ENCODE peak calls at places on chromosomes 6 and 20, in seven cellular contexts. S, M, W, D, B, F and R are unnamed samples.

GRCh38 chr6:133369755-133370154 is 128.6 kb downstream of the EYA4 start:
- DNase-seq in S (no peak), M (no peak), W (no peak), D (no peak), B (no peak), F (no peak), R (no peak)

GRCh38 chr20:31841928-31842327 is 3.5 kb downstream of the FOXS1 start:
- DNase-seq in S (no peak), M (peak), W (no peak), D (no peak), B (peak), F (no peak), R (no peak)

GRCh38 chr6:122154912-122155516 is 244.4 kb upstream of the HSF2 start:
- DNase-seq in S (no peak), M (no peak), W (no peak), D (peak), B (no peak), F (no peak), R (no peak)

GRCh38 chr20:58752565-58752964 is 60.0 kb downstream of the NPEPL1 start:
- DNase-seq in S (no peak), M (no peak), W (no peak), D (no peak), B (no peak), F (no peak), R (no peak)

GRCh38 chr20:55166063-55166462 is 690.7 kb downstream of the DOK5 start:
- DNase-seq in S (no peak), M (no peak), W (no peak), D (no peak), B (no peak), F (no peak), R (no peak)

GRCh38 chr6:106924699-106925523 is 49.6 kb downstream of the CD24 start:
- DNase-seq in S (no peak), M (no peak), W (no peak), D (no peak), B (no peak), F (no peak), R (no peak)

GRCh38 chr20:9119776-9120175 is 50.9 kb downstream of the PLCB4 start:
- DNase-seq in S (no peak), M (no peak), W (peak), D (peak), B (no peak), F (no peak), R (no peak)

GRCh38 chr20:2000286-2000685 is 6.4 kb upstream of the PDYN start:
- DNase-seq in S (no peak), M (no peak), W (no peak), D (no peak), B (no peak), F (no peak), R (no peak)

GRCh38 chr6:133502451-133503259 is 261.5 kb downstream of the EYA4 start:
- DNase-seq in S (no peak), M (peak), W (no peak), D (no peak), B (peak), F (no peak), R (no peak)

GRCh38 chr6:133208183-133208755 is 32.9 kb upstream of the EYA4 start:
- DNase-seq in S (no peak), M (no peak), W (no peak), D (no peak), B (no peak), F (no peak), R (no peak)

GRCh38 chr6:9250852-9251251 is 815.5 kb upstream of the SLC35B3 start:
- DNase-seq in S (no peak), M (peak), W (no peak), D (no peak), B (no peak), F (no peak), R (peak)

GRCh38 chr20:37989601-37990001 is 43.7 kb downstream of the TTI1 start:
- DNase-seq in S (no peak), M (no peak), W (peak), D (peak), B (no peak), F (no peak), R (no peak)

GRCh38 chr6:37636801-37637561 is 60.7 kb downstream of the MDGA1 start:
- DNase-seq in S (no peak), M (no peak), W (no peak), D (no peak), B (no peak), F (no peak), R (no peak)

GRCh38 chr20:57672164-57672563 is 37.7 kb downstream of the PMEPA1 start:
- DNase-seq in S (no peak), M (no peak), W (no peak), D (peak), B (no peak), F (no peak), R (no peak)